ENCODE peak calls at places on chromosomes 16 and 17, in four cellular contexts. X, U, E and H are unnamed samples.

GRCh38 chr16:53090591-53091507 is 36.1 kb downstream of the CHD9 start:
- DNase-seq in E (no peak), X (no peak), U (peak; percentile 98), H (peak; percentile 46)

GRCh38 chr17:51298508-51299371 is 38.4 kb downstream of the UTP18 start:
- DNase-seq in E (no peak), U (peak; percentile 54), X (peak; percentile 30), H (peak; percentile 76)

GRCh38 chr17:51000835-51001638 is 119.6 kb downstream of the SPAG9 start:
- DNase-seq in X (no peak), U (peak; percentile 78), E (no peak), H (peak; percentile 71)

GRCh38 chr16:89618114-89618999 is 4.9 kb downstream of the DPEP1 start:
- DNase-seq in X (no peak), U (no peak), E (no peak), H (no peak)

GRCh38 chr17:70938311-70938710 is 769.0 kb downstream of the KCNJ2 start:
- DNase-seq in U (no peak), E (no peak), X (no peak), H (no peak)

GRCh38 chr16:53892155-53892554 is 188.2 kb downstream of the FTO start:
- DNase-seq in E (peak; percentile 61), X (peak; percentile 49), U (peak; percentile 81), H (peak; percentile 61)

GRCh38 chr17:82110298-82110697 is 12.3 kb upstream of the FASN start:
- DNase-seq in X (no peak), E (no peak), U (no peak), H (peak; percentile 88)

GRCh38 chr17:71302721-71303549 is 817.9 kb upstream of the SOX9 start:
- DNase-seq in X (no peak), E (no peak), U (no peak), H (no peak)

GRCh38 chr17:38705803-38706624 is 941 bp downstream of the MLLT6 start:
- DNase-seq in U (no peak), X (no peak), E (peak; percentile 74), H (peak; percentile 63)

GRCh38 chr17:53472586-53472985 is 350.1 kb upstream of the KIF2B start:
- DNase-seq in U (no peak), X (no peak), E (no peak), H (no peak)

GRCh38 chr17:80760501-80760900 is 215.9 kb downstream of the RPTOR start:
- DNase-seq in U (no peak), E (no peak), X (no peak), H (no peak)

GRCh38 chr17:2865228-2865627 is 69.0 kb downstream of the RAP1GAP2 start:
- DNase-seq in U (no peak), X (no peak), E (no peak), H (no peak)

GRCh38 chr16:56340864-56341365 is 84.4 kb downstream of the AMFR start:
- DNase-seq in E (no peak), U (no peak), X (no peak), H (no peak)

GRCh38 chr17:74260525-74260850 is 13.5 kb upstream of the DNAI2 start:
- DNase-seq in U (no peak), X (no peak), E (peak; percentile 61), H (no peak)

GRCh38 chr17:77423589-77424451 is 283.1 kb downstream of the SEC14L1 start:
- DNase-seq in U (peak; percentile 98), E (no peak), X (no peak), H (no peak)

GRCh38 chr16:68289621-68290329 is 21.0 kb downstream of the SLC7A6OS start:
- DNase-seq in E (no peak), U (no peak), X (peak; percentile 63), H (no peak)

GRCh38 chr17:82246365-82247174 is 17.7 kb downstream of the SLC16A3 start:
- DNase-seq in E (no peak), X (peak; percentile 38), U (peak; percentile 63), H (no peak)

GRCh38 chr17:30939059-30939689 is 17.4 kb downstream of the ADAP2 start:
- DNase-seq in U (no peak), X (no peak), E (no peak), H (no peak)

GRCh38 chr16:67935402-67936123 is 1.1 kb downstream of the PSMB10 start:
- DNase-seq in U (peak; percentile 87), E (peak; percentile 93), X (peak; percentile 98), H (peak; percentile 98)

GRCh38 chr17:64343833-64344637 is 46.6 kb downstream of the PECAM1 start:
- DNase-seq in E (no peak), X (no peak), U (peak; percentile 90), H (peak; percentile 74)

GRCh38 chr16:17380613-17381012 is 90.1 kb downstream of the XYLT1 start:
- DNase-seq in E (no peak), U (peak; percentile 49), X (no peak), H (no peak)

GRCh38 chr16:17381784-17382183 is 89.0 kb downstream of the XYLT1 start:
- DNase-seq in U (no peak), X (no peak), E (no peak), H (no peak)

GRCh38 chr16:17377360-17378324 is 93.1 kb downstream of the XYLT1 start:
- DNase-seq in X (no peak), U (no peak), E (no peak), H (no peak)

GRCh38 chr16:17382514-17382913 is 88.2 kb downstream of the XYLT1 start:
- DNase-seq in U (no peak), X (no peak), E (no peak), H (no peak)

GRCh38 chr16:17379121-17379571 is 91.6 kb downstream of the XYLT1 start:
- DNase-seq in E (no peak), X (no peak), U (peak; percentile 70), H (no peak)
- H4K20me1 ChIP-seq in E (no peaks in the 10 kb centered on the region), X (no peaks in the 10 kb centered on the region), U (peaks cover 49% of the 10 kb centered on the region), H (no peaks in the 10 kb centered on the region)

DNA sequence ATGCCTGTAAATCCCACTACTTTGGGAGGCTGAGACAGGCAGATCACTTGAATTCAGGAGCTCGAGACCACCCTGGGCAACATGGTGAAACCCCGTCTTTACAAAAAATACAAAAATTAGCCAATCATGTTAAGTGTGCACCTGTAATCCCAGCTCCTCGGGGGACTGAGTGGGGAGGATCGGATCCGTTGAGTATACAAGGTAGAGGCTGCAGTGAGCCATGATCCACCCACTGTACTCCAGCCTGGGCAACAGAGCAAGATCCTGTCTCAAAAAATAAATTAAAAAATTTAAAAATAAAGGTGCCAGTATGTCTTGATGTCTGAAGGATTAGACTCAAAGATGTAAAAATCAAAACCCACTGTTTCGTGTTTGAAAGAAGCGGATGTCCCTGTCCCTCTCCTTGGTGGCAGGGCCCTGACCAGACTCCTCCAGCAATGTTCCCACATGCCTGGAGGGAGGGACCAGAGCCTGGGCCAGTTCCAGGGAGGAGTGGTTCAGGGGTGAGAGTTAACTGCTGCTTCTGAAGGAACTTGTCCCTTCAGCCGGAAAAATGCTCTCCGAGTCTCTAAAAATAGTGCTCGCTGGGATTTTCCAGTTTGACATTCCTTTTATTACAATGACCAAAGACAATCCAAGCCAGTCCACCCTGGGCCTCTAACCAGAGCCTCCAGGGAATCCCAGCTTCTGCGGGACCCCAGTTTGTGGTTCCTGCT is 9.4 kb upstream of the CMTM4 start:
- DNase-seq in E (no peak), U (peak; percentile 44), X (no peak), H (no peak)
- TF ChIP-seq MAFK in E (no peak), U (no peak), X (no peak), H (no peak)

GRCh38 chr17:48093341-48094045 is 7.8 kb downstream of the CBX1 start:
- DNase-seq in E (no peak), U (no peak), X (no peak), H (no peak)
- H4K20me1 ChIP-seq in E (peaks cover 12% of the 10 kb centered on the region), U (peaks cover 58% of the 10 kb centered on the region), X (no peaks in the 10 kb centered on the region), H (peaks cover 3% of the 10 kb centered on the region)

GRCh38 chr16:84919267-84919666 is 92.1 kb downstream of the ZDHHC7 start:
- DNase-seq in X (no peak), E (no peak), U (peak; percentile 69), H (no peak)

GRCh38 chr16:84917492-84917891 is 93.8 kb downstream of the ZDHHC7 start:
- DNase-seq in X (no peak), U (no peak), E (no peak), H (no peak)

GRCh38 chr16:84916850-84917249 is 94.5 kb downstream of the ZDHHC7 start:
- DNase-seq in U (no peak), E (no peak), X (no peak), H (no peak)

GRCh38 chr16:84919751-84920150 is 91.6 kb downstream of the ZDHHC7 start:
- DNase-seq in X (peak; percentile 44), U (no peak), E (no peak), H (no peak)

GRCh38 chr16:84918006-84918909 is 93.1 kb downstream of the ZDHHC7 start:
- DNase-seq in E (no peak), U (no peak), X (no peak), H (no peak)
- TF ChIP-seq MAFK in E (no peak), U (no peak), X (no peak), H (no peak)

GRCh38 chr16:4796982-4797804 is 2.0 kb downstream of the SMIM22 start:
- DNase-seq in E (no peak), X (no peak), U (no peak), H (no peak)

GRCh38 chr16:4797805-4798252 is 2.7 kb downstream of the SMIM22 start:
- DNase-seq in E (no peak), U (no peak), X (no peak), H (no peak)

GRCh38 chr16:4800290-4801041 is 2.0 kb downstream of the ROGDI start:
- DNase-seq in U (no peak), E (no peak), X (peak; percentile 49), H (peak; percentile 56)

GRCh38 chr16:4799171-4799855 is 3.1 kb downstream of the ROGDI start:
- DNase-seq in E (no peak), X (no peak), U (no peak), H (no peak)

GRCh38 chr16:4798456-4798855 is 3.3 kb downstream of the SMIM22 start:
- DNase-seq in E (no peak), U (no peak), X (no peak), H (no peak)
- H4K20me1 ChIP-seq in E (peaks cover 5% of the 10 kb centered on the region), U (no peaks in the 10 kb centered on the region), X (no peaks in the 10 kb centered on the region), H (no peaks in the 10 kb centered on the region)

GRCh38 chr16:57513371-57514102 is 22.8 kb downstream of the CCDC102A start:
- DNase-seq in X (no peak), E (no peak), U (no peak), H (no peak)
- TF ChIP-seq MAFK in X (no peak), E (no peak), U (no peak), H (no peak)

DNA sequence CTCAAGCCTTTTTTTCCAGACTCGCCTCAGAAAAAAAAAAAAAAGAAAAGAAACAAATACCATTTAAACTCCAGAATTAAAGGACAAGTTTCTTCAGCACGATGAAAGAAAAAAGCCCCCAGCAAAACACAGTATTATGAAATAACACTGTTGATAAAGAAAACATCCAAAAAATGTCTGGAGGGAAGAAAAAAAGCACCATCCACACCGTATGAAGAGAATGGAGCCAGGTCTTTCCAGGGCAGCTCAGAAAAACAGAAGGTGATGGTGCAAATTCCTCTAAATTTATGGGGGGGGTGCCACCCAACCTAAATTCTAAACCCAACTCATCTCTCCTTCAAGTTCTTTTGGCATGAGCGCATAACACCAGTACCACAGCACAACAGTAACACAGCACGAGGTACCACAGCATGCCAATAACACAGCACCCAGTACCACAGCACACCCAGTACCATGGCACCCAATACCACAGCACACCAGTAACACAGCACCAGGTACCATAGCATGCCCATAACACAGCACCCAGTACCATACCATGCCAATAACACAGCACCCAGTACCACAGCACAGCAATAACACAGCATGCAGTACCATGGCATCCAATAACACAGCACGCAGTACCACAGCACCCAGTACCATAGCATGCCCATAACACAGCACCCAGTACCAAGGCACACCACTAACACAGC is 19.0 kb downstream of the AXIN1 start:
- DNase-seq in X (no peak), E (no peak), U (no peak), H (no peak)
- H4K20me1 ChIP-seq in X (peaks cover 35% of the 10 kb centered on the region), E (peaks cover 34% of the 10 kb centered on the region), U (peaks cover 68% of the 10 kb centered on the region), H (peaks cover 42% of the 10 kb centered on the region)